ENCODE peak calls at places on chromosomes 11 and 22, in five cellular contexts. One of them, this sample, is unnamed.
A peak's percentile ranks its signal among the peaks of the same experiment; 100 is the strongest.

GRCh38 chr11:76208829-76209670 is 2.7 kb upstream of the WNT11 start:
- DNase-seq in foreskin fibroblast: peak; percentile 28
- DNase-seq in OCI-LY7: peak; percentile 60
- DNase-seq in AG10803: peak; percentile 34
- DNase-seq in stomach: peak; percentile 69
- DNase-seq in this sample: peak; percentile 91

GRCh38 chr11:15800121-15800800 is 556.1 kb downstream of the SOX6 start:
- DNase-seq in OCI-LY7: no peak
- DNase-seq in stomach: peak; percentile 50
- DNase-seq in AG10803: peak; percentile 76
- DNase-seq in foreskin fibroblast: no peak
- DNase-seq in this sample: no peak

GRCh38 chr11:45048313-45048841 is 97.7 kb upstream of the TP53I11 start:
- DNase-seq in OCI-LY7: no peak
- DNase-seq in foreskin fibroblast: no peak
- DNase-seq in AG10803: no peak
- DNase-seq in stomach: no peak
- DNase-seq in this sample: no peak

GRCh38 chr22:20862540-20862939 is 3.7 kb downstream of the SNAP29 start:
- DNase-seq in stomach: no peak
- DNase-seq in foreskin fibroblast: no peak
- DNase-seq in OCI-LY7: no peak
- DNase-seq in AG10803: no peak
- DNase-seq in this sample: no peak

GRCh38 chr11:26847977-26848376 is 126.1 kb upstream of the SLC5A12 start:
- DNase-seq in OCI-LY7: no peak
- DNase-seq in stomach: no peak
- DNase-seq in foreskin fibroblast: no peak
- DNase-seq in AG10803: peak; percentile 39
- DNase-seq in this sample: no peak

GRCh38 chr22:46183733-46184132 is 33.4 kb downstream of the PPARA start:
- DNase-seq in AG10803: no peak
- DNase-seq in foreskin fibroblast: no peak
- DNase-seq in stomach: no peak
- DNase-seq in OCI-LY7: no peak
- DNase-seq in this sample: no peak

GRCh38 chr11:11533751-11534150 is 88.1 kb downstream of the GALNT18 start:
- DNase-seq in foreskin fibroblast: no peak
- DNase-seq in OCI-LY7: no peak
- DNase-seq in stomach: no peak
- DNase-seq in AG10803: no peak
- DNase-seq in this sample: no peak

GRCh38 chr11:10030122-10030490 is 263.9 kb downstream of the SBF2 start:
- DNase-seq in OCI-LY7: no peak
- DNase-seq in stomach: no peak
- DNase-seq in foreskin fibroblast: no peak
- DNase-seq in AG10803: no peak
- DNase-seq in this sample: no peak

GRCh38 chr22:24423519-24424000 is 3.8 kb upstream of the ADORA2A start:
- DNase-seq in OCI-LY7: peak; percentile 74
- DNase-seq in AG10803: no peak
- DNase-seq in stomach: peak; percentile 73
- DNase-seq in foreskin fibroblast: no peak
- DNase-seq in this sample: peak; percentile 95

GRCh38 chr11:61120099-61120864 is 18.0 kb downstream of the CD5 start:
- DNase-seq in stomach: no peak
- DNase-seq in foreskin fibroblast: no peak
- DNase-seq in OCI-LY7: no peak
- DNase-seq in AG10803: no peak
- DNase-seq in this sample: no peak

GRCh38 chr22:23857606-23858483 is at the start of gene SLC2A11:
- DNase-seq in OCI-LY7: peak; percentile 100
- DNase-seq in stomach: peak; percentile 97
- DNase-seq in foreskin fibroblast: peak; percentile 94
- DNase-seq in AG10803: peak; percentile 96
- DNase-seq in this sample: peak; percentile 97

GRCh38 chr11:61581931-61582330 is 1.1 kb upstream of the SYT7 start:
- DNase-seq in AG10803: no peak
- DNase-seq in foreskin fibroblast: no peak
- DNase-seq in OCI-LY7: no peak
- DNase-seq in stomach: no peak
- DNase-seq in this sample: no peak

GRCh38 chr11:90661233-90661632 is 438.4 kb upstream of the CHORDC1 start:
- DNase-seq in foreskin fibroblast: no peak
- DNase-seq in AG10803: no peak
- DNase-seq in OCI-LY7: no peak
- DNase-seq in stomach: no peak
- DNase-seq in this sample: no peak

GRCh38 chr22:23180301-23180892 is at the start of gene BCR:
- DNase-seq in AG10803: peak; percentile 57
- DNase-seq in stomach: peak; percentile 83
- DNase-seq in OCI-LY7: peak; percentile 77
- DNase-seq in foreskin fibroblast: peak; percentile 67
- DNase-seq in this sample: peak; percentile 92

GRCh38 chr11:131977854-131978253 is 607.4 kb downstream of the NTM start:
- DNase-seq in stomach: no peak
- DNase-seq in OCI-LY7: no peak
- DNase-seq in foreskin fibroblast: peak; percentile 42
- DNase-seq in AG10803: peak; percentile 78
- DNase-seq in this sample: no peak

GRCh38 chr11:124415356-124415923 is 9.2 kb downstream of the OR8B4 start:
- DNase-seq in stomach: no peak
- DNase-seq in OCI-LY7: peak; percentile 64
- DNase-seq in foreskin fibroblast: peak; percentile 1
- DNase-seq in AG10803: peak; percentile 65
- DNase-seq in this sample: peak; percentile 57

GRCh38 chr11:79100093-79100704 is 340.6 kb downstream of the TENM4 start:
- DNase-seq in OCI-LY7: peak; percentile 53
- DNase-seq in stomach: peak; percentile 32
- DNase-seq in AG10803: peak; percentile 55
- DNase-seq in foreskin fibroblast: peak; percentile 42
- DNase-seq in this sample: peak; percentile 79

GRCh38 chr11:57403176-57404147 is 13.0 kb upstream of the PRG2 start:
- DNase-seq in stomach: no peak
- DNase-seq in OCI-LY7: no peak
- DNase-seq in AG10803: no peak
- DNase-seq in foreskin fibroblast: no peak
- DNase-seq in this sample: no peak

GRCh38 chr11:75565916-75566762 is 4.1 kb downstream of the SERPINH1 start:
- DNase-seq in foreskin fibroblast: no peak
- DNase-seq in stomach: no peak
- DNase-seq in OCI-LY7: no peak
- DNase-seq in AG10803: no peak
- DNase-seq in this sample: no peak

GRCh38 chr22:36423461-36424404 is 36.0 kb upstream of the MYH9 start:
- DNase-seq in AG10803: peak; percentile 73
- DNase-seq in stomach: no peak
- DNase-seq in foreskin fibroblast: peak; percentile 51
- DNase-seq in OCI-LY7: no peak
- DNase-seq in this sample: no peak

GRCh38 chr11:126886636-126887035 is 113.9 kb downstream of the KIRREL3 start:
- DNase-seq in OCI-LY7: no peak
- DNase-seq in AG10803: peak; percentile 36
- DNase-seq in foreskin fibroblast: no peak
- DNase-seq in stomach: no peak
- DNase-seq in this sample: no peak

GRCh38 chr11:117912497-117912896 is 16.7 kb downstream of the TMPRSS13 start:
- DNase-seq in foreskin fibroblast: no peak
- DNase-seq in OCI-LY7: no peak
- DNase-seq in stomach: no peak
- DNase-seq in AG10803: no peak
- DNase-seq in this sample: no peak

GRCh38 chr11:87300640-87301381 is 263.1 kb downstream of the TMEM135 start:
- DNase-seq in OCI-LY7: peak; percentile 22
- DNase-seq in foreskin fibroblast: no peak
- DNase-seq in stomach: no peak
- DNase-seq in AG10803: no peak
- DNase-seq in this sample: no peak
- TF ChIP-seq CTCF in OCI-LY7: peak; percentile 31
- TF ChIP-seq CTCF in foreskin fibroblast: no peak
- TF ChIP-seq CTCF in stomach: no peak
- TF ChIP-seq CTCF in AG10803: no peak
- TF ChIP-seq CTCF in this sample: no peak

GRCh38 chr11:47234669-47235075 is 13.9 kb downstream of the ACP2 start:
- DNase-seq in AG10803: no peak
- DNase-seq in OCI-LY7: no peak
- DNase-seq in foreskin fibroblast: no peak
- DNase-seq in stomach: peak; percentile 86
- DNase-seq in this sample: no peak

GRCh38 chr11:47233051-47233450 is 15.6 kb downstream of the ACP2 start:
- DNase-seq in OCI-LY7: no peak
- DNase-seq in stomach: peak; percentile 59
- DNase-seq in AG10803: no peak
- DNase-seq in foreskin fibroblast: no peak
- DNase-seq in this sample: no peak

GRCh38 chr11:47233989-47234668 is 14.5 kb downstream of the ACP2 start:
- DNase-seq in OCI-LY7: peak; percentile 41
- DNase-seq in foreskin fibroblast: peak; percentile 40
- DNase-seq in AG10803: peak; percentile 80
- DNase-seq in stomach: no peak
- DNase-seq in this sample: no peak

GRCh38 chr11:47236482-47236881 is 12.1 kb downstream of the ACP2 start:
- DNase-seq in foreskin fibroblast: peak; percentile 57
- DNase-seq in AG10803: peak; percentile 28
- DNase-seq in stomach: no peak
- DNase-seq in OCI-LY7: no peak
- DNase-seq in this sample: no peak

DNA sequence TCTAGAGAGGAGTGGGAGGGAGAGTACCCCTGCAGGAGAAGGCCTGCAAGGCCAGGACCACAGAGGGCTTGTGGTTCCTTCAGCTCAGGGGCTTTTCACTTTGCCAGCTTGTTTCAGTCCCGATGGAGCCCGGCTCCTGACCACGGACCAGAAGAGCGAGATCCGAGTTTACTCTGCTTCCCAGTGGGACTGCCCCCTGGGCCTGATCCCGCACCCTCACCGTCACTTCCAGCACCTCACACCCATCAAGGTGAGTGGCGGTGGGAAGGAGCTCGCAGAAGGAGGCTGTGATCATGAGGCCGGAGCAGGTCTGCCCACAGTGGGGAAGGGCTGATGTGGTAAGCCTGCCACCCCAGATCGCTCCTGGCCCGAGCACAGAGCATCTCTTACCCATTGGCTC is 13.5 kb downstream of the ACP2 start:
- DNase-seq in foreskin fibroblast: no peak
- DNase-seq in OCI-LY7: no peak
- DNase-seq in AG10803: no peak
- DNase-seq in stomach: no peak
- DNase-seq in this sample: no peak
- TF ChIP-seq CTCF in foreskin fibroblast: no peak
- TF ChIP-seq CTCF in OCI-LY7: no peak
- TF ChIP-seq CTCF in AG10803: no peak
- TF ChIP-seq CTCF in stomach: no peak
- TF ChIP-seq CTCF in this sample: no peak

GRCh38 chr22:17102297-17102667 is 17.5 kb downstream of the IL17RA start:
- DNase-seq in AG10803: no peak
- DNase-seq in stomach: no peak
- DNase-seq in foreskin fibroblast: no peak
- DNase-seq in OCI-LY7: no peak
- DNase-seq in this sample: no peak

GRCh38 chr22:17101475-17102296 is 16.9 kb downstream of the IL17RA start:
- DNase-seq in AG10803: no peak
- DNase-seq in OCI-LY7: no peak
- DNase-seq in stomach: no peak
- DNase-seq in foreskin fibroblast: no peak
- DNase-seq in this sample: peak; percentile 4

GRCh38 chr22:17098379-17098819 is 13.6 kb downstream of the IL17RA start:
- DNase-seq in OCI-LY7: peak; percentile 31
- DNase-seq in stomach: no peak
- DNase-seq in AG10803: no peak
- DNase-seq in foreskin fibroblast: no peak
- DNase-seq in this sample: peak; percentile 37

GRCh38 chr22:17103351-17103750 is 17.8 kb downstream of the TMEM121B start:
- DNase-seq in AG10803: no peak
- DNase-seq in OCI-LY7: no peak
- DNase-seq in foreskin fibroblast: no peak
- DNase-seq in stomach: no peak
- DNase-seq in this sample: peak; percentile 5

GRCh38 chr22:17100621-17101020 is 15.8 kb downstream of the IL17RA start:
- DNase-seq in OCI-LY7: no peak
- DNase-seq in AG10803: no peak
- DNase-seq in foreskin fibroblast: no peak
- DNase-seq in stomach: no peak
- DNase-seq in this sample: no peak
- TF ChIP-seq CTCF in OCI-LY7: no peak
- TF ChIP-seq CTCF in AG10803: no peak
- TF ChIP-seq CTCF in foreskin fibroblast: no peak
- TF ChIP-seq CTCF in stomach: no peak
- TF ChIP-seq CTCF in this sample: no peak

GRCh38 chr22:38072322-38073149 is 11.4 kb downstream of the SLC16A8 start:
- DNase-seq in stomach: no peak
- DNase-seq in AG10803: no peak
- DNase-seq in foreskin fibroblast: no peak
- DNase-seq in OCI-LY7: no peak
- DNase-seq in this sample: no peak

GRCh38 chr22:38075105-38075825 is 8.7 kb downstream of the SLC16A8 start:
- DNase-seq in AG10803: no peak
- DNase-seq in foreskin fibroblast: no peak
- DNase-seq in OCI-LY7: no peak
- DNase-seq in stomach: no peak
- DNase-seq in this sample: no peak

GRCh38 chr22:38075961-38076360 is 8.0 kb downstream of the SLC16A8 start:
- DNase-seq in AG10803: no peak
- DNase-seq in OCI-LY7: no peak
- DNase-seq in foreskin fibroblast: no peak
- DNase-seq in stomach: no peak
- DNase-seq in this sample: no peak

GRCh38 chr22:38073150-38074130 is 10.5 kb downstream of the SLC16A8 start:
- DNase-seq in AG10803: no peak
- DNase-seq in foreskin fibroblast: no peak
- DNase-seq in OCI-LY7: no peak
- DNase-seq in stomach: no peak
- DNase-seq in this sample: no peak

DNA sequence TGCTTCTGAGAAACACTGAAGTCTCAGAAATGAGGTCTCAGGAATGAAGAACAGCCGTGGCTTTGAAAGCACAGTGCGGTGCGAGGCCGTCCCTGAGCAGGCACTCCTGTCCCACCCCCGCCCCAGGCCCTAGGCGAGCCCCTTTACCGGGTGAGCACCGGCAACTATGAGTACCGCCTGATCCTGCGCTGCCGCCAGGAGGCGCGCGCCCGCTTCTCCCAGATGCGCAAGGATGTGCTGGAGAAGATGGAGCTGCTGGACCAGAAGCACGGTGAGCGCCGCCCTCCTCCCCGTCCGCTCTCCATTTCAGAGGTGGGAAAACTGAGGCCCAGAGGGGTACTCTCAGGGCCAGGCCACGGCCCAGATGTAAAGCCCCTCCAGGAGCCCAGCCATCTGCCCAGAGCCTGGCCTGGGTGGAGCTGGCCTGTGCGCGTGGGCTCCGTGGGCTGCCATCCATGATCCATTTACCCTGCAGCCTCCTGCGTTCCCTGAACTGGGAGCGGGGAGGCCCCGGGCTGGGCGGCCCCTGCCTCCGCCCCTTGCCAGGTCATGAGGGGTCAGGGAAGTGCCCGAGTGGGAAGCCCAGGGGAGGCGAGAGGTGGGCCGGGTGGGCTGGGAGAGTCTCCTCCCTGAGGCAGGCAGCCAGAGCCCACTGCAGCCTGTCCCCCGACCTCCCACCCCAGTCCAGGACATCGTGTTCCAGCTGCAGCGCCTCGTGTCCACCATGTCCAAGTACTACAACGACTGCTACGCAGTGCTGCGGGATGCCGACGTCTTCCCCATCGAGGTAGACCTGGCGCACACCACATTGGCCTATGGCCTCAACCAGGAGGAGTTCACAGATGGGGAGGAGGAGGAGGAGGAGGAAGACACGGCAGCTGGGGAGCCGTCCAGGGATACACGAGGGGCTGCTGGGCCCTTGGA is 9.5 kb downstream of the SLC16A8 start:
- DNase-seq in OCI-LY7: no peak
- DNase-seq in AG10803: peak; percentile 37
- DNase-seq in stomach: no peak
- DNase-seq in foreskin fibroblast: no peak
- DNase-seq in this sample: no peak
- TF ChIP-seq CTCF in OCI-LY7: no peak
- TF ChIP-seq CTCF in AG10803: peak; percentile 55
- TF ChIP-seq CTCF in stomach: no peak
- TF ChIP-seq CTCF in foreskin fibroblast: peak; percentile 20
- TF ChIP-seq CTCF in this sample: no peak